ENCODE peak calls at places on chromosomes 3 and 15, in nine cellular contexts. K, D, S, F, C, T, H, W and O are unnamed samples.

GRCh38 chr3:39144095-39144747 is 9.2 kb downstream of the CSRNP1 start:
- DNase-seq in K (no peak), D (no peak), S (no peak), F (no peak), C (no peak), T (peak), H (no peak), W (no peak), O (no peak)

GRCh38 chr15:72197460-72198409 is at the start of gene GRAMD2A:
- DNase-seq in K (peak), D (peak), S (no peak), F (peak), C (peak), T (no peak), H (no peak), W (peak), O (no peak)

GRCh38 chr3:46893763-46894162 is 16.2 kb downstream of the PTH1R start:
- DNase-seq in K (no peak), D (no peak), S (no peak), F (no peak), C (no peak), T (no peak), H (no peak), W (no peak), O (no peak)

GRCh38 chr15:55661431-55661830 is 73.3 kb upstream of the PYGO1 start:
- DNase-seq in K (no peak), D (no peak), S (no peak), F (no peak), C (no peak), T (no peak), H (no peak), W (no peak), O (no peak)

GRCh38 chr15:39153718-39154117 is 427.2 kb upstream of the THBS1 start:
- DNase-seq in K (no peak), D (peak), S (no peak), F (no peak), C (no peak), T (peak), H (no peak), W (no peak), O (no peak)

GRCh38 chr3:178277605-178278004 is 258.6 kb upstream of the KCNMB2 start:
- DNase-seq in K (no peak), D (peak), S (no peak), F (no peak), C (no peak), T (no peak), H (no peak), W (no peak), O (no peak)

GRCh38 chr3:185409957-185410356 is 47.0 kb downstream of the MAP3K13 start:
- DNase-seq in K (no peak), D (no peak), S (no peak), F (no peak), C (no peak), T (no peak), H (no peak), W (no peak), O (no peak)

GRCh38 chr3:16467368-16467767 is 46.1 kb downstream of the RFTN1 start:
- DNase-seq in K (peak), D (no peak), S (peak), F (no peak), C (no peak), T (no peak), H (peak), W (no peak), O (no peak)

GRCh38 chr3:20396335-20396734 is 210.3 kb upstream of the SGO1 start:
- DNase-seq in K (no peak), D (no peak), S (no peak), F (no peak), C (no peak), T (no peak), H (no peak), W (no peak), O (no peak)

GRCh38 chr3:192467230-192468186 is 259.8 kb downstream of the FGF12 start:
- DNase-seq in K (peak), D (peak), S (peak), F (peak), C (peak), T (peak), H (peak), W (peak), O (peak)

GRCh38 chr3:156551746-156552145 is 3.2 kb downstream of the SSR3 start:
- DNase-seq in K (no peak), D (peak), S (no peak), F (peak), C (no peak), T (no peak), H (no peak), W (no peak), O (no peak)

GRCh38 chr3:52723935-52724334 is 18.0 kb downstream of the SPCS1 start:
- DNase-seq in K (no peak), D (no peak), S (no peak), F (no peak), C (no peak), T (no peak), H (no peak), W (no peak), O (no peak)

GRCh38 chr3:50264964-50265485 is 3.9 kb upstream of the SEMA3B start:
- DNase-seq in K (no peak), D (no peak), S (no peak), F (no peak), C (peak), T (no peak), H (no peak), W (no peak), O (no peak)

GRCh38 chr3:170865209-170866094 is 4.5 kb downstream of the RPL22L1 start:
- DNase-seq in K (no peak), D (peak), S (no peak), F (peak), C (no peak), T (no peak), H (no peak), W (peak), O (no peak)

GRCh38 chr3:52013802-52014598 is 18.3 kb upstream of the RPL29 start:
- DNase-seq in K (no peak), D (no peak), S (no peak), F (no peak), C (no peak), T (no peak), H (no peak), W (no peak), O (no peak)

GRCh38 chr3:104642827-104643226 is 723.9 kb upstream of the ALCAM start:
- DNase-seq in K (no peak), D (no peak), S (no peak), F (no peak), C (no peak), T (no peak), H (no peak), W (no peak), O (no peak)

GRCh38 chr3:135531996-135532395 is 433.5 kb upstream of the PPP2R3A start:
- DNase-seq in K (no peak), D (no peak), S (no peak), F (no peak), C (no peak), T (peak), H (no peak), W (no peak), O (no peak)

GRCh38 chr15:89243691-89244511 is at the start of gene FANCI:
- DNase-seq in K (peak), D (peak), S (peak), F (peak), C (peak), T (peak), H (peak), W (peak), O (peak)

GRCh38 chr3:72449551-72449950 is 398.7 kb downstream of the SHQ1 start:
- DNase-seq in K (no peak), D (peak), S (no peak), F (no peak), C (no peak), T (no peak), H (no peak), W (no peak), O (no peak)

GRCh38 chr3:184914628-184915027 is 102.7 kb downstream of the VPS8 start:
- DNase-seq in K (no peak), D (peak), S (no peak), F (no peak), C (no peak), T (no peak), H (no peak), W (no peak), O (no peak)

GRCh38 chr3:125350597-125350996 is 24.5 kb downstream of the ZNF148 start:
- DNase-seq in K (no peak), D (no peak), S (no peak), F (no peak), C (no peak), T (no peak), H (no peak), W (no peak), O (no peak)

GRCh38 chr15:90787881-90788280 is 70.7 kb downstream of the BLM start:
- DNase-seq in K (no peak), D (no peak), S (no peak), F (no peak), C (no peak), T (no peak), H (no peak), W (no peak), O (no peak)

GRCh38 chr3:8554725-8555621 is 53.4 kb downstream of the LMCD1 start:
- DNase-seq in K (no peak), D (peak), S (no peak), F (no peak), C (no peak), T (peak), H (no peak), W (no peak), O (no peak)

GRCh38 chr15:56994280-56994679 is 75.8 kb downstream of the TCF12 start:
- DNase-seq in K (no peak), D (no peak), S (no peak), F (no peak), C (no peak), T (no peak), H (no peak), W (no peak), O (no peak)

GRCh38 chr3:194938845-194939531 is 253.3 kb downstream of the FAM43A start:
- DNase-seq in K (no peak), D (peak), S (no peak), F (no peak), C (no peak), T (no peak), H (no peak), W (peak), O (no peak)

GRCh38 chr15:92947071-92947730 is 47.1 kb downstream of the CHD2 start:
- DNase-seq in K (no peak), D (no peak), S (no peak), F (no peak), C (no peak), T (no peak), H (no peak), W (no peak), O (no peak)

GRCh38 chr3:15460891-15461524 is 33.6 kb downstream of the EAF1 start:
- DNase-seq in K (no peak), D (no peak), S (no peak), F (no peak), C (no peak), T (no peak), H (peak), W (no peak), O (peak)